ENCODE peak calls at places on chromosomes 12 and 14, in seven cellular contexts. One of them, this sample, is unnamed.
A peak's percentile ranks its signal among the peaks of the same experiment; 100 is the strongest.

GRCh38 chr12:62407587-62407986 is 59.0 kb upstream of the MON2 start:
- DNase-seq in GM23248: no peak
- DNase-seq in left ventricle myocardium inferior: no peak
- DNase-seq in lower lobe of right lung: no peak
- DNase-seq in ovary: no peak
- DNase-seq in Peyer's patch: no peak
- DNase-seq in aorta: no peak
- DNase-seq in this sample: no peak

GRCh38 chr14:23359167-23359626 is 5.8 kb downstream of the EFS start:
- DNase-seq in ovary: no peak
- DNase-seq in GM23248: no peak
- DNase-seq in Peyer's patch: peak; percentile 27
- DNase-seq in lower lobe of right lung: no peak
- DNase-seq in left ventricle myocardium inferior: no peak
- DNase-seq in aorta: no peak
- DNase-seq in this sample: no peak

GRCh38 chr12:102917026-102917787 is at the start of gene PAH:
- DNase-seq in ovary: no peak
- DNase-seq in lower lobe of right lung: peak; percentile 47
- DNase-seq in aorta: no peak
- DNase-seq in left ventricle myocardium inferior: no peak
- DNase-seq in Peyer's patch: peak; percentile 49
- DNase-seq in GM23248: no peak
- DNase-seq in this sample: no peak

GRCh38 chr14:60294670-60295069 is 45.6 kb downstream of the PPM1A start:
- DNase-seq in left ventricle myocardium inferior: no peak
- DNase-seq in ovary: no peak
- DNase-seq in GM23248: no peak
- DNase-seq in lower lobe of right lung: no peak
- DNase-seq in aorta: no peak
- DNase-seq in Peyer's patch: no peak
- DNase-seq in this sample: no peak

GRCh38 chr14:52124791-52125661 is 56.2 kb upstream of the NID2 start:
- DNase-seq in lower lobe of right lung: no peak
- DNase-seq in Peyer's patch: no peak
- DNase-seq in left ventricle myocardium inferior: no peak
- DNase-seq in aorta: no peak
- DNase-seq in ovary: no peak
- DNase-seq in GM23248: peak; percentile 91
- DNase-seq in this sample: no peak

GRCh38 chr12:128969480-128970055 is 116.3 kb downstream of the GLT1D1 start:
- DNase-seq in aorta: no peak
- DNase-seq in Peyer's patch: no peak
- DNase-seq in left ventricle myocardium inferior: no peak
- DNase-seq in ovary: no peak
- DNase-seq in GM23248: no peak
- DNase-seq in lower lobe of right lung: no peak
- DNase-seq in this sample: no peak

GRCh38 chr12:753401-754237 is 1.2 kb downstream of the WNK1 start:
- DNase-seq in Peyer's patch: peak; percentile 73
- DNase-seq in left ventricle myocardium inferior: peak; percentile 50
- DNase-seq in GM23248: peak; percentile 67
- DNase-seq in lower lobe of right lung: peak; percentile 78
- DNase-seq in ovary: peak; percentile 59
- DNase-seq in aorta: peak; percentile 70
- DNase-seq in this sample: peak; percentile 49

GRCh38 chr14:91233936-91234790 is 10.3 kb downstream of the GPR68 start:
- DNase-seq in ovary: no peak
- DNase-seq in aorta: peak; percentile 70
- DNase-seq in left ventricle myocardium inferior: no peak
- DNase-seq in lower lobe of right lung: peak; percentile 56
- DNase-seq in GM23248: no peak
- DNase-seq in Peyer's patch: no peak
- DNase-seq in this sample: no peak

GRCh38 chr14:30272848-30273563 is 286.0 kb upstream of the G2E3 start:
- DNase-seq in GM23248: no peak
- DNase-seq in Peyer's patch: no peak
- DNase-seq in left ventricle myocardium inferior: no peak
- DNase-seq in aorta: no peak
- DNase-seq in lower lobe of right lung: no peak
- DNase-seq in ovary: no peak
- DNase-seq in this sample: no peak

GRCh38 chr14:33040548-33041140 is 102.0 kb downstream of the NPAS3 start:
- DNase-seq in left ventricle myocardium inferior: no peak
- DNase-seq in ovary: no peak
- DNase-seq in lower lobe of right lung: no peak
- DNase-seq in aorta: no peak
- DNase-seq in Peyer's patch: no peak
- DNase-seq in GM23248: no peak
- DNase-seq in this sample: no peak

GRCh38 chr14:68651652-68652432 is 141.0 kb downstream of the ZFP36L1 start:
- DNase-seq in aorta: no peak
- DNase-seq in GM23248: no peak
- DNase-seq in lower lobe of right lung: no peak
- DNase-seq in ovary: peak; percentile 71
- DNase-seq in Peyer's patch: no peak
- DNase-seq in left ventricle myocardium inferior: no peak
- DNase-seq in this sample: no peak

GRCh38 chr12:97181571-97182265 is 274.7 kb downstream of the NEDD1 start:
- DNase-seq in lower lobe of right lung: no peak
- DNase-seq in ovary: no peak
- DNase-seq in left ventricle myocardium inferior: no peak
- DNase-seq in aorta: no peak
- DNase-seq in Peyer's patch: no peak
- DNase-seq in GM23248: no peak
- DNase-seq in this sample: no peak

GRCh38 chr14:54691525-54692260 is 124.8 kb downstream of the SAMD4A start:
- DNase-seq in ovary: peak; percentile 83
- DNase-seq in lower lobe of right lung: peak; percentile 79
- DNase-seq in left ventricle myocardium inferior: peak; percentile 79
- DNase-seq in aorta: peak; percentile 86
- DNase-seq in Peyer's patch: peak; percentile 88
- DNase-seq in GM23248: peak; percentile 85
- DNase-seq in this sample: no peak

GRCh38 chr12:56631790-56632700 is 1.9 kb upstream of the BAZ2A start:
- DNase-seq in aorta: peak; percentile 76
- DNase-seq in lower lobe of right lung: peak; percentile 88
- DNase-seq in Peyer's patch: peak; percentile 92
- DNase-seq in GM23248: peak; percentile 48
- DNase-seq in ovary: peak; percentile 80
- DNase-seq in left ventricle myocardium inferior: peak; percentile 81
- DNase-seq in this sample: no peak

GRCh38 chr12:131808744-131809371 is 19.3 kb upstream of the MMP17 start:
- DNase-seq in left ventricle myocardium inferior: peak; percentile 52
- DNase-seq in GM23248: peak; percentile 68
- DNase-seq in lower lobe of right lung: no peak
- DNase-seq in Peyer's patch: peak; percentile 61
- DNase-seq in aorta: no peak
- DNase-seq in ovary: no peak
- DNase-seq in this sample: peak; percentile 28

GRCh38 chr12:105921872-105922669 is 216.7 kb downstream of the NUAK1 start:
- DNase-seq in ovary: no peak
- DNase-seq in lower lobe of right lung: no peak
- DNase-seq in Peyer's patch: no peak
- DNase-seq in aorta: no peak
- DNase-seq in GM23248: peak; percentile 53
- DNase-seq in left ventricle myocardium inferior: peak; percentile 52
- DNase-seq in this sample: no peak

GRCh38 chr12:74539765-74540526 is 2.3 kb downstream of the ATXN7L3B start:
- DNase-seq in GM23248: no peak
- DNase-seq in lower lobe of right lung: no peak
- DNase-seq in left ventricle myocardium inferior: no peak
- DNase-seq in Peyer's patch: no peak
- DNase-seq in ovary: no peak
- DNase-seq in aorta: no peak
- DNase-seq in this sample: no peak

GRCh38 chr12:53725824-53726223 is 1.4 kb downstream of the CALCOCO1 start:
- DNase-seq in aorta: no peak
- DNase-seq in Peyer's patch: no peak
- DNase-seq in GM23248: peak; percentile 59
- DNase-seq in left ventricle myocardium inferior: no peak
- DNase-seq in ovary: no peak
- DNase-seq in lower lobe of right lung: no peak
- DNase-seq in this sample: no peak

GRCh38 chr14:75771614-75772013 is 110.6 kb downstream of the TTLL5 start:
- DNase-seq in Peyer's patch: no peak
- DNase-seq in ovary: no peak
- DNase-seq in left ventricle myocardium inferior: no peak
- DNase-seq in aorta: no peak
- DNase-seq in GM23248: no peak
- DNase-seq in lower lobe of right lung: no peak
- DNase-seq in this sample: no peak

GRCh38 chr12:73935817-73936216 is 601.8 kb upstream of the ATXN7L3B start:
- DNase-seq in lower lobe of right lung: no peak
- DNase-seq in left ventricle myocardium inferior: no peak
- DNase-seq in aorta: no peak
- DNase-seq in Peyer's patch: no peak
- DNase-seq in GM23248: no peak
- DNase-seq in ovary: no peak
- DNase-seq in this sample: no peak

DNA sequence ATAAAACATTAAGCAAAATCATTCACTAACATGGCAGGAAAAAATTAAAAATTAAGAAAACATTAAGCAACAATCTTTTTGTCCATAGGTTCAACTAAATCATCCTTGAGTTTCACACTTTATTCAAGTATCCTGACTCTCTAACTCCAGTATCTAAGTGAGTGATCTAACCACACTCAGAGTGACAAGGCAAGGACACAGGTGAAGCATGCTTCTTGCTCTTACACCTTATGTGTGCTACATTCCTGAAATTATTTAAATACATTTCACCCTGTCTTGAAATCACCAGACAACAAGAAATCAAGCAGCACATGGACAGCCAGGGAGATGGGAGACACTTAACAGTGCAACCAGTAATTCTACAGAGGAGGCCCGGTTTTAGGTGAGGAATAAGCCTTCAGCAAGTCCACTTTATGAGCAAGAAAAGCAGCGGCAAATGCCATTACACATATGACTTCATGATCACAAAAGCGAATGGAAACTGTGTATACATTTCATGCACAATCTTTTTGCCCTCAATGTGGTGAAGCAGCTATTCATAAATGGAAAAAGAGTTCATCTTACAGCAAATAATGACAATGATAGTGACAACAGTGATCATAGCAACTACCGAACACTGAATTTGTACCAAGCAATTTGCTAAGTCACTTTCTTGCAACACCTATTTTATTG is 37.4 kb downstream of the PHLDA1 start:
- DNase-seq in ovary: no peak
- DNase-seq in Peyer's patch: no peak
- DNase-seq in GM23248: no peak
- DNase-seq in lower lobe of right lung: no peak
- DNase-seq in left ventricle myocardium inferior: no peak
- DNase-seq in aorta: no peak
- DNase-seq in this sample: no peak
- H3K4me1 ChIP-seq in ovary: no peaks in the 10 kb centered on the region
- H3K4me1 ChIP-seq in Peyer's patch: no peaks in the 10 kb centered on the region
- H3K4me1 ChIP-seq in GM23248: peaks cover 28% of the 10 kb centered on the region
- H3K4me1 ChIP-seq in lower lobe of right lung: no peaks in the 10 kb centered on the region
- H3K4me1 ChIP-seq in left ventricle myocardium inferior: peaks cover 13% of the 10 kb centered on the region
- H3K4me1 ChIP-seq in aorta: peaks cover 2% of the 10 kb centered on the region
- H3K4me1 ChIP-seq in this sample: no peaks in the 10 kb centered on the region

GRCh38 chr12:108722992-108723766 is 8.1 kb downstream of the CORO1C start:
- DNase-seq in left ventricle myocardium inferior: no peak
- DNase-seq in Peyer's patch: no peak
- DNase-seq in ovary: no peak
- DNase-seq in GM23248: peak; percentile 92
- DNase-seq in aorta: no peak
- DNase-seq in lower lobe of right lung: no peak
- DNase-seq in this sample: no peak

GRCh38 chr12:108720757-108721514 is 10.4 kb downstream of the CORO1C start:
- DNase-seq in lower lobe of right lung: no peak
- DNase-seq in Peyer's patch: no peak
- DNase-seq in aorta: no peak
- DNase-seq in left ventricle myocardium inferior: no peak
- DNase-seq in GM23248: peak; percentile 90
- DNase-seq in ovary: no peak
- DNase-seq in this sample: no peak

GRCh38 chr12:108724054-108724889 is 7.0 kb downstream of the CORO1C start:
- DNase-seq in lower lobe of right lung: no peak
- DNase-seq in aorta: peak; percentile 62
- DNase-seq in GM23248: peak; percentile 68
- DNase-seq in left ventricle myocardium inferior: no peak
- DNase-seq in ovary: no peak
- DNase-seq in Peyer's patch: no peak
- DNase-seq in this sample: no peak

GRCh38 chr12:108721824-108722223 is 9.5 kb downstream of the CORO1C start:
- DNase-seq in left ventricle myocardium inferior: no peak
- DNase-seq in Peyer's patch: no peak
- DNase-seq in lower lobe of right lung: no peak
- DNase-seq in ovary: no peak
- DNase-seq in aorta: no peak
- DNase-seq in GM23248: no peak
- DNase-seq in this sample: no peak

GRCh38 chr12:108722463-108722862 is 8.9 kb downstream of the CORO1C start:
- DNase-seq in GM23248: peak; percentile 46
- DNase-seq in Peyer's patch: no peak
- DNase-seq in lower lobe of right lung: no peak
- DNase-seq in aorta: no peak
- DNase-seq in left ventricle myocardium inferior: no peak
- DNase-seq in ovary: no peak
- DNase-seq in this sample: no peak
- H3K4me1 ChIP-seq in GM23248: peaks cover 86% of the 10 kb centered on the region
- H3K4me1 ChIP-seq in Peyer's patch: peaks cover 39% of the 10 kb centered on the region
- H3K4me1 ChIP-seq in lower lobe of right lung: peaks cover 86% of the 10 kb centered on the region
- H3K4me1 ChIP-seq in aorta: peaks cover 8% of the 10 kb centered on the region
- H3K4me1 ChIP-seq in left ventricle myocardium inferior: peaks cover 94% of the 10 kb centered on the region
- H3K4me1 ChIP-seq in ovary: peaks cover 7% of the 10 kb centered on the region
- H3K4me1 ChIP-seq in this sample: no peaks in the 10 kb centered on the region

DNA sequence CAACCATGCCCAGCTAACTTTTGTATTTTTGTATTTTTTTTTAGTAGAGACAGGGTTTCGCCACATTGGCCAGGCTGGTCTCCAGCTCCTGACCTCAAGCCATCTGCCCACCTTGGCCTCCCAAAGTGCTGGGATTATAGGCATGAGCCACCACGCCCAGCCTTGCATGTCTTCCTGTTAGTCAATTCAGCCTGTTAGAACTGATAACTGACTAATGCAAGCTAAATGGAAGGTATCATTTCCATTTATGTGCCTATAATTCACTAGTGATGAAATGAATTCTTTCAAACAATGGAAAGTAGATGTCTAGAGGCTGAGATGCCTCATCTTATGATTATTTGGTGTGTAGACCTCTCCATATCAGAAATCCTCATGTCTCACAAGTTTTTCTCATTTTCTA is 37.3 kb upstream of the DIP2B start:
- DNase-seq in lower lobe of right lung: no peak
- DNase-seq in GM23248: peak; percentile 3
- DNase-seq in left ventricle myocardium inferior: no peak
- DNase-seq in aorta: no peak
- DNase-seq in Peyer's patch: no peak
- DNase-seq in ovary: no peak
- DNase-seq in this sample: no peak
- H3K4me1 ChIP-seq in lower lobe of right lung: no peaks in the 10 kb centered on the region
- H3K4me1 ChIP-seq in GM23248: no peaks in the 10 kb centered on the region
- H3K4me1 ChIP-seq in left ventricle myocardium inferior: peaks cover 9% of the 10 kb centered on the region
- H3K4me1 ChIP-seq in aorta: no peaks in the 10 kb centered on the region
- H3K4me1 ChIP-seq in Peyer's patch: no peaks in the 10 kb centered on the region
- H3K4me1 ChIP-seq in ovary: no peaks in the 10 kb centered on the region
- H3K4me1 ChIP-seq in this sample: no peaks in the 10 kb centered on the region

GRCh38 chr12:68375701-68376469 is 43.7 kb upstream of the MDM1 start:
- DNase-seq in GM23248: peak; percentile 30
- DNase-seq in left ventricle myocardium inferior: no peak
- DNase-seq in Peyer's patch: no peak
- DNase-seq in lower lobe of right lung: no peak
- DNase-seq in ovary: no peak
- DNase-seq in aorta: no peak
- DNase-seq in this sample: no peak
- H3K4me1 ChIP-seq in GM23248: peaks cover 11% of the 10 kb centered on the region
- H3K4me1 ChIP-seq in left ventricle myocardium inferior: peaks cover 25% of the 10 kb centered on the region
- H3K4me1 ChIP-seq in Peyer's patch: peaks cover 15% of the 10 kb centered on the region
- H3K4me1 ChIP-seq in lower lobe of right lung: peaks cover 43% of the 10 kb centered on the region
- H3K4me1 ChIP-seq in ovary: no peaks in the 10 kb centered on the region
- H3K4me1 ChIP-seq in aorta: no peaks in the 10 kb centered on the region
- H3K4me1 ChIP-seq in this sample: peaks cover 19% of the 10 kb centered on the region